ENCODE peak calls at places on chromosomes 11 and 22, in seven cellular contexts. B, P, F, Y, S, V and A are unnamed samples.

GRCh38 chr11:114195981-114196731 is 100.0 kb upstream of the NNMT start:
- DNase-seq in P (peak), V (no peak), S (no peak), B (peak), Y (no peak), F (no peak), A (peak)

GRCh38 chr22:25357606-25358420 is 138.4 kb downstream of the CRYBB2 start:
- DNase-seq in F (peak), Y (no peak), B (no peak), S (no peak), V (no peak), P (no peak), A (no peak)

GRCh38 chr22:39135092-39135896 is 17.2 kb downstream of the CBX7 start:
- DNase-seq in V (peak), S (peak), F (no peak), P (peak), B (peak), Y (peak), A (no peak)

GRCh38 chr11:14149683-14150082 is 187.2 kb downstream of the SPON1 start:
- DNase-seq in S (no peak), Y (no peak), P (no peak), B (no peak), F (no peak), V (no peak), A (no peak)

GRCh38 chr11:2730323-2731284 is 30.8 kb upstream of the KCNQ1OT1 start:
- DNase-seq in F (peak), V (no peak), B (no peak), Y (peak), S (no peak), P (no peak), A (no peak)

GRCh38 chr11:1864831-1865665 is 12.2 kb downstream of the LSP1 start:
- DNase-seq in F (peak), P (no peak), S (peak), V (no peak), B (no peak), Y (peak), A (no peak)

GRCh38 chr22:19868773-19869471 is 14.2 kb upstream of the GNB1L start:
- DNase-seq in P (no peak), V (no peak), S (peak), Y (peak), B (no peak), F (peak), A (no peak)

GRCh38 chr11:111524056-111524455 is 9.5 kb downstream of the HOATZ start:
- DNase-seq in F (no peak), P (no peak), S (no peak), B (no peak), Y (no peak), V (no peak), A (no peak)

GRCh38 chr11:6229911-6230310 is 4.5 kb downstream of the FHIP1B start:
- DNase-seq in B (no peak), Y (no peak), F (no peak), V (no peak), P (peak), S (no peak), A (no peak)

GRCh38 chr11:30712749-30713148 is 126.6 kb upstream of the MPPED2 start:
- DNase-seq in Y (no peak), V (no peak), B (no peak), F (no peak), P (no peak), S (no peak), A (no peak)

GRCh38 chr11:47272706-47273105 is 2.8 kb downstream of the MADD start:
- DNase-seq in F (no peak), B (no peak), S (no peak), V (no peak), P (no peak), Y (no peak), A (no peak)

GRCh38 chr11:9600651-9601040 is 27.2 kb downstream of the WEE1 start:
- DNase-seq in B (peak), Y (no peak), V (no peak), P (no peak), F (no peak), S (no peak), A (no peak)

GRCh38 chr22:19686946-19687345 is 27.4 kb upstream of the SEPTIN5 start:
- DNase-seq in V (no peak), S (no peak), F (peak), P (no peak), B (no peak), Y (no peak), A (no peak)

GRCh38 chr11:75160328-75160757 is 9.4 kb downstream of the SLCO2B1 start:
- DNase-seq in B (no peak), V (peak), Y (no peak), F (no peak), P (no peak), S (no peak), A (no peak)

GRCh38 chr11:76512851-76513653 is 68.2 kb downstream of the EMSY start:
- DNase-seq in P (peak), S (no peak), B (peak), V (no peak), Y (no peak), F (no peak), A (no peak)

GRCh38 chr22:49789289-49790141 is 38.2 kb downstream of the BRD1 start:
- DNase-seq in S (peak), F (no peak), P (peak), Y (peak), V (no peak), B (peak), A (no peak)

GRCh38 chr22:50688448-50688847 is 15.8 kb downstream of the SHANK3 start:
- DNase-seq in F (peak), P (no peak), Y (peak), S (no peak), V (no peak), B (no peak), A (no peak)

GRCh38 chr11:115493905-115494304 is 10.3 kb downstream of the CADM1 start:
- DNase-seq in S (no peak), Y (no peak), P (no peak), F (no peak), V (no peak), B (no peak), A (no peak)

GRCh38 chr11:130798280-130798679 is 118.0 kb downstream of the SNX19 start:
- DNase-seq in S (no peak), P (no peak), B (no peak), V (no peak), F (no peak), Y (no peak), A (no peak)

GRCh38 chr22:42439821-42440674 is 7.8 kb upstream of the NFAM1 start:
- DNase-seq in F (no peak), V (no peak), S (no peak), B (peak), Y (peak), P (peak), A (no peak)

GRCh38 chr22:38924197-38924952 is 33.0 kb upstream of the APOBEC3A start:
- DNase-seq in F (no peak), S (peak), V (peak), P (no peak), Y (peak), B (no peak), A (peak)

GRCh38 chr11:12979928-12980689 is 29.0 kb upstream of the RASSF10 start:
- DNase-seq in F (no peak), S (no peak), Y (no peak), P (no peak), B (peak), V (no peak), A (no peak)

GRCh38 chr11:57249384-57250319 is 12.6 kb upstream of the APLNR start:
- DNase-seq in F (peak), V (peak), Y (no peak), B (peak), S (peak), P (peak), A (peak)

GRCh38 chr11:131192628-131193027 is 177.8 kb upstream of the NTM start:
- DNase-seq in S (no peak), P (no peak), F (no peak), B (no peak), Y (no peak), V (no peak), A (no peak)

GRCh38 chr11:2199466-2200341 is 28.1 kb upstream of the TH start:
- DNase-seq in F (no peak), B (no peak), Y (peak), V (no peak), P (no peak), S (no peak), A (no peak)

GRCh38 chr11:4886186-4886585 is 4.5 kb downstream of the OR51T1 start:
- DNase-seq in P (no peak), B (no peak), S (no peak), Y (no peak), F (no peak), V (no peak), A (no peak)

GRCh38 chr11:108593214-108593909 is at the start of gene EXPH5:
- DNase-seq in V (peak), S (peak), B (peak), Y (peak), F (peak), P (peak), A (peak)

GRCh38 chr11:68118753-68119448 is 2.3 kb downstream of the CHKA start:
- DNase-seq in F (no peak), B (no peak), S (no peak), V (no peak), Y (no peak), P (no peak), A (no peak)

GRCh38 chr22:19873138-19873959 is 18.7 kb upstream of the GNB1L start:
- DNase-seq in P (no peak), Y (peak), F (peak), S (no peak), B (no peak), V (no peak), A (no peak)

GRCh38 chr22:27705391-27706080 is 96.0 kb downstream of the MN1 start:
- DNase-seq in P (no peak), V (no peak), S (no peak), F (no peak), Y (no peak), B (no peak), A (no peak)

GRCh38 chr11:35276396-35276795 is 137.4 kb downstream of the CD44 start:
- DNase-seq in Y (no peak), B (no peak), V (no peak), S (no peak), P (peak), F (no peak), A (peak)

GRCh38 chr11:2551131-2551530 is 106.3 kb downstream of the KCNQ1 start:
- DNase-seq in B (no peak), V (no peak), F (peak), P (no peak), Y (peak), S (no peak), A (no peak)

GRCh38 chr22:37244114-37244921 is at the start of gene RAC2:
- DNase-seq in V (peak), S (peak), F (no peak), Y (no peak), P (peak), B (peak), A (peak)

GRCh38 chr11:33692013-33692504 is 8.6 kb downstream of the C11orf91 start:
- DNase-seq in F (peak), Y (no peak), B (peak), S (peak), P (no peak), V (peak), A (peak)

GRCh38 chr22:27588273-27588672 is 213.3 kb downstream of the MN1 start:
- DNase-seq in Y (no peak), S (no peak), V (no peak), B (no peak), P (no peak), F (no peak), A (no peak)

GRCh38 chr11:73047773-73048371 is 94.2 kb downstream of the FCHSD2 start:
- DNase-seq in P (peak), V (no peak), S (no peak), Y (no peak), F (no peak), B (no peak), A (no peak)

DNA sequence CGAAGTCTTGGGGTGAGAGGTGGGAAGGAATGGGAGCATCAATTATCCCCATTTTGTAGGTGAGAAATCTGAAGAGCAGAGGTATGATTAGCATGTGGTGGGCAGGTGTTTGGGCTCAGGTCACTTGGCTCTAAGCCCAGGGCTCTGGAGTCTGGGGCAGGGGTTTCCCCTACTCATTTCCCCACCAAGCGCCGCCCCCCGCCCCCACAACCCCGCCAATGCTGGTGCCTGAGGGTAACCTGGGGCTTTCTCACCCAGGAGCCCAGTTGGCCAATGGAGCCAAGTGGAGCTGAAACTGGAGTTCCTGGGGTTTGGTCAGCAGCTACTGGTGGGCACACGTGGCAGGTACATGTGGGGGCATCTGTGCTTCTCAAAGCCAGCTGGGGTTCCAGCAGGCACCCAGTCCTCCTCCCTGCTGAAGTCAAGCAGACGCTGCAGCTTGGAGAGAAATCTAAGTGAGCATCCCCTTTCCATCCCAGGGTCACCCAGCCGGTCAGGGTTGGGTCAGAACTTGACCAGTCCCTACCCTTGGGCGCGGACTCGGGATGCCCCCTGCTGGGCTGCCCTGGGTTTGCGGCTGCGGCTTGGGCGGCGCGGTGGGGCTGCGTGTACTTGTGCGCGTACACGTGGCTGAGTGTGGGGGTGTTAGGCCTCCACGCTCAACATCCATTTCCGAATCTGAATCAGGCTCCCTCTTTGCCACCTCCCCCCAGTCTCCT is 1.6 kb upstream of the CHRM1 start:
- DNase-seq in P (no peak), V (no peak), F (peak), S (no peak), B (peak), Y (peak), A (no peak)
- H3K4me3 ChIP-seq in P (no peak), V (no peak), F (no peak), S (peak), B (no peak), Y (no peak), A (no peak)

GRCh38 chr11:11407065-11407737 is 54.2 kb upstream of the CSNK2A3 start:
- DNase-seq in V (peak), B (no peak), P (no peak), S (peak), Y (no peak), F (no peak), A (peak)
- H3K27ac ChIP-seq in V (peak), B (no peak), P (no peak), S (peak), Y (no peak), F (peak), A (peak)

GRCh38 chr11:128714881-128715280 is 21.0 kb downstream of the FLI1 start:
- DNase-seq in B (no peak), S (no peak), V (no peak), F (no peak), P (no peak), Y (no peak), A (no peak)

GRCh38 chr11:128714121-128714520 is 20.2 kb downstream of the FLI1 start:
- DNase-seq in B (no peak), V (no peak), F (no peak), Y (no peak), S (no peak), P (no peak), A (no peak)

GRCh38 chr11:128711136-128711535 is 17.3 kb downstream of the FLI1 start:
- DNase-seq in B (no peak), F (no peak), P (no peak), V (no peak), Y (no peak), S (no peak), A (no peak)

GRCh38 chr11:128715691-128716153 is 21.9 kb downstream of the FLI1 start:
- DNase-seq in F (no peak), S (no peak), P (no peak), B (peak), V (peak), Y (no peak), A (no peak)

GRCh38 chr11:128713595-128713994 is 19.7 kb downstream of the FLI1 start:
- DNase-seq in F (no peak), P (no peak), V (no peak), S (no peak), B (no peak), Y (no peak), A (no peak)
- H3K4me3 ChIP-seq in F (no peak), P (peak), V (no peak), S (no peak), B (no peak), Y (no peak), A (no peak)

GRCh38 chr11:8382436-8383053 is 118.9 kb upstream of the LMO1 start:
- DNase-seq in B (no peak), P (no peak), F (no peak), V (no peak), Y (no peak), S (no peak), A (no peak)

GRCh38 chr11:8383227-8383626 is 119.5 kb upstream of the LMO1 start:
- DNase-seq in B (no peak), S (no peak), V (no peak), F (no peak), Y (no peak), P (no peak), A (no peak)

GRCh38 chr11:8383627-8384026 is 119.9 kb upstream of the LMO1 start:
- DNase-seq in Y (no peak), P (no peak), F (no peak), V (no peak), B (no peak), S (no peak), A (no peak)

GRCh38 chr11:8386134-8386864 is 122.6 kb upstream of the LMO1 start:
- DNase-seq in F (no peak), S (no peak), Y (no peak), P (no peak), V (no peak), B (no peak), A (no peak)

GRCh38 chr11:8384199-8384821 is 120.6 kb upstream of the LMO1 start:
- DNase-seq in S (no peak), B (peak), Y (no peak), F (no peak), V (no peak), P (peak), A (peak)
- H3K27ac ChIP-seq in S (no peak), B (no peak), Y (no peak), F (no peak), V (no peak), P (no peak), A (peak)

DNA sequence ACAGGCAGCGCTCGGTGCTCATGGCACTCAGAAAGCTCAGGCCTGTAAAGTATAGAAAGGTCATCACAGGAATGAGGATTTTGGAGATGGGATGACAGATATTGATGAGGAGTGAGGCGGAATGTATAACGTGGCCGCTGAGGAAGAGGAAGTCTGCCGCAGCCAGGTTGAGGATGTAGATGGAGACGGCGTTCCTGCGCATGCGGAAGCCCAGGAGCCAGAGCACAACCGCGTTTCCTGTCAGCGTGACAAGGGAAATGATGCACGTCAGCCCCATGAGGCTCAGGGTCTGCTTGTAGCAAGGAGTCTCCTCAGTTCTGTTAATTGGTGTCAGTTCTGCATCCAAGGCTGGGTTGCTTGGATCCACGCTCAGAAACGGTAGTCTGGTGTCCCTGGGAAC is 33.1 kb upstream of the MRGPRX1 start:
- DNase-seq in S (no peak), Y (peak), B (no peak), V (no peak), F (no peak), P (no peak), A (no peak)
- H3K4me3 ChIP-seq in S (no peak), Y (no peak), B (no peak), V (no peak), F (no peak), P (no peak), A (no peak)